ENCODE peak calls at places on chromosomes 4 and X, in seven cellular contexts. Q, R, S, W, J, A and F are unnamed samples. For H3K4me1, the result is how much of the 10 kb centered on the place peaks cover.

GRCh38 chr4:131531087-131531486 is 1618.0 kb upstream of the PCDH10 start:
- DNase-seq in Q (no peak), R (no peak), S (no peak), W (no peak), J (no peak), A (no peak), F (no peak)

GRCh38 chr4:82890602-82890912 is 396 bp downstream of the SEC31A start:
- DNase-seq in Q (no peak), R (no peak), S (no peak), W (no peak), J (no peak), A (no peak), F (no peak)

GRCh38 chrX:73767017-73767416 is 204.0 kb downstream of the CHIC1 start:
- DNase-seq in Q (no peak), R (no peak), S (no peak), W (no peak), J (no peak), A (no peak), F (no peak)

GRCh38 chrX:28135378-28136047 is 154.3 kb upstream of the DCAF8L1 start:
- DNase-seq in Q (no peak), R (peak), S (peak), W (no peak), J (no peak), A (no peak), F (no peak)

GRCh38 chr4:139515531-139515958 is 40.5 kb downstream of the SETD7 start:
- DNase-seq in Q (no peak), R (no peak), S (no peak), W (no peak), J (no peak), A (no peak), F (no peak)

GRCh38 chr4:109966891-109967481 is 54.3 kb downstream of the EGF start:
- DNase-seq in Q (no peak), R (no peak), S (no peak), W (no peak), J (no peak), A (no peak), F (no peak)

GRCh38 chrX:41180194-41180902 is 95.1 kb downstream of the USP9X start:
- DNase-seq in Q (no peak), R (peak), S (peak), W (peak), J (no peak), A (peak), F (no peak)

GRCh38 chr4:169009281-169010124 is 552 bp downstream of the CBR4 start:
- DNase-seq in Q (no peak), R (peak), S (peak), W (peak), J (peak), A (peak), F (peak)

GRCh38 chrX:41273638-41274037 is 60.3 kb upstream of the DDX3X start:
- DNase-seq in Q (no peak), R (no peak), S (no peak), W (no peak), J (no peak), A (no peak), F (no peak)

GRCh38 chrX:46961574-46962279 is 49.5 kb downstream of the JADE3 start:
- DNase-seq in Q (no peak), R (no peak), S (no peak), W (no peak), J (no peak), A (no peak), F (no peak)

GRCh38 chr4:176742211-176742610 is 50.5 kb downstream of the VEGFC start:
- DNase-seq in Q (no peak), R (no peak), S (no peak), W (no peak), J (no peak), A (no peak), F (no peak)

GRCh38 chrX:2642146-2642545 is 48.9 kb upstream of the CD99 start:
- DNase-seq in Q (no peak), R (no peak), S (no peak), W (peak), J (no peak), A (no peak), F (no peak)

GRCh38 chr4:125522992-125523391 is 208.2 kb downstream of the FAT4 start:
- DNase-seq in Q (no peak), R (no peak), S (no peak), W (peak), J (no peak), A (no peak), F (no peak)

GRCh38 chrX:108426262-108426661 is 12.0 kb downstream of the COL4A6 start:
- DNase-seq in Q (no peak), R (no peak), S (no peak), W (peak), J (no peak), A (no peak), F (no peak)

GRCh38 chr4:22496165-22496813 is 19.6 kb downstream of the ADGRA3 start:
- DNase-seq in Q (peak), R (peak), S (no peak), W (no peak), J (no peak), A (no peak), F (no peak)

GRCh38 chr4:8478801-8479744 is 38.5 kb downstream of the TRMT44 start:
- DNase-seq in Q (no peak), R (peak), S (peak), W (peak), J (no peak), A (no peak), F (no peak)

GRCh38 chr4:124432500-124432899 is 280.0 kb downstream of the ANKRD50 start:
- DNase-seq in Q (no peak), R (peak), S (peak), W (no peak), J (no peak), A (no peak), F (no peak)

GRCh38 chr4:13523591-13524503 is 20.5 kb downstream of the NKX3-2 start:
- DNase-seq in Q (no peak), R (no peak), S (no peak), W (no peak), J (no peak), A (no peak), F (no peak)

GRCh38 chrX:81957900-81958545 is 756.1 kb downstream of the SH3BGRL start:
- DNase-seq in Q (no peak), R (peak), S (no peak), W (no peak), J (no peak), A (no peak), F (no peak)

GRCh38 chrX:41085883-41086626 is 810 bp downstream of the USP9X start:
- DNase-seq in Q (no peak), R (peak), S (peak), W (peak), J (peak), A (peak), F (peak)

GRCh38 chrX:55006827-55007621 is 6.9 kb downstream of the APEX2 start:
- DNase-seq in Q (no peak), R (no peak), S (no peak), W (no peak), J (no peak), A (no peak), F (no peak)

GRCh38 chr4:76620723-76621463 is 185.9 kb downstream of the SHROOM3 start:
- DNase-seq in Q (peak), R (no peak), S (no peak), W (no peak), J (no peak), A (no peak), F (no peak)

GRCh38 chr4:185212566-185212965 is 3.2 kb downstream of the SNX25 start:
- DNase-seq in Q (no peak), R (peak), S (peak), W (no peak), J (no peak), A (no peak), F (no peak)

GRCh38 chrX:45191820-45192409 is 8.8 kb downstream of the DIPK2B start:
- DNase-seq in Q (no peak), R (no peak), S (no peak), W (no peak), J (no peak), A (no peak), F (no peak)

GRCh38 chr4:83297548-83298260 is 13.1 kb upstream of the COQ2 start:
- DNase-seq in Q (no peak), R (no peak), S (no peak), W (no peak), J (no peak), A (no peak), F (no peak)

DNA sequence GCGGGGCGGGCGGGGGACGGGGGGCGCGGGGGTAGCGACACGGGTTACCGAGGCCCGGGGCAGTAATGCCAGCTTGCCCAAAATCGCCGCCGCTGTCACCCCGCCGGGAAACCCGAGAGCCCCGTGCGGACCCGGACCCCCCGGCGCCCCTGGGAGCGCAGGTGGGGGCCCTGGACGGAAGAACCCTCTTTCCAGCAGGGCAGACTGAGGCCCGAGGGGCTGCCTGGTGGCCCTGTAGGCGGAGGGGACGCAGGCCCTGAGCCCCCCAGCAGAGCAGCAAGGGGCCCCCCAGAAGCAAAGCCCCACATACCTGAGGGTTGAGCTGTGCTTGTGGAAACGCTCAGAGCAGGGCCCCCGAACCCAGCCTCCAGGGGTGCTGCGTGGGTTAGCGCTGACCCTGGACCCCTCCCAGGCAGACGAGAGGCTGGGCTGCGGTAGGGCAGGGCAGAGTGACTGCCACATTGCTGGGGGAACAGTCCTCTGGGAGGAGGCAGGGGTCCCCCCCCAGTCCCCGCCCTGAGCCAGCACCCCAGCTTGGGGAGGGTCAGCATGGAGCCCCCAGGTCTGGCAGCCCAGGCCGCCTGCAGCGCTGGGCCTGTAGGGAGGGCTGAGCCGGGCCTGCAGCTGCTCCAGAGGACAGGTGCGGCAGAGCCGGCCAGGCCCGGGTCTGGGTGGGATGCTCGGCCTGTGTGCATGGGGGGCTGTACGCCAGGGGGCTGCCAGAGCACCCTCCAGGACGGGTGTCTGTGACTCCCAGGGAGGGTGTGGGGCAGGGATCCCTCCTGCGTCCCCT is 646 bp downstream of the DOK7 start:
- DNase-seq in Q (no peak), R (no peak), S (no peak), W (no peak), J (no peak), A (no peak), F (no peak)
- H3K4me1 ChIP-seq in Q (under half), R (under half), S (under half), W (under half), J (under half), A (under half), F (under half)

DNA sequence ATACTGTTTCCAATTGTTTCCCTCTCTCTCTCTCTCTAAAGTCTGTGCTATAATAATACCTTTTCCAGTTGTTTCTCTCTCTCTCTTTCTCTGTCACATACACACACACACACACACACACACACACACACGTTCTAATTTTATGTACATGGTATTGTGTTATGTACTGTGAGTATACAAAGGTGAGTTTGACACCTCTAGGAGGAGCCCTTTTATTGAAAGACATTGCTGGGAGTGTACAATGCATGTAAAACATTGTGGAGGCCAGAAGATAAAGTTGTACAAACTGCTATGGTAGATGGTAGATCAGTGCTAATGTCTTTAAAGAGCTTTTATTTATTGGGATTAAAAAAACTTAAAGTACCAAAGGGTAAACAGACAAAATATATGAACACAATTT is 53.6 kb downstream of the BLTP1 start:
- DNase-seq in Q (no peak), R (no peak), S (no peak), W (no peak), J (no peak), A (no peak), F (no peak)
- TF ChIP-seq CTCF in Q (no peak), R (no peak), S (no peak), W (no peak), J (no peak), A (no peak), F (no peak)

GRCh38 chr4:89110986-89111832 is at the start of gene TIGD2:
- DNase-seq in Q (peak), R (peak), S (peak), W (peak), J (peak), A (peak), F (peak)

GRCh38 chr4:89111833-89112563 is 665 bp downstream of the TIGD2 start:
- DNase-seq in Q (no peak), R (peak), S (peak), W (no peak), J (no peak), A (no peak), F (no peak)

GRCh38 chr4:89108068-89108467 is 3.3 kb upstream of the TIGD2 start:
- DNase-seq in Q (no peak), R (no peak), S (no peak), W (no peak), J (no peak), A (no peak), F (no peak)

GRCh38 chr4:89109841-89110540 is 1.3 kb upstream of the TIGD2 start:
- DNase-seq in Q (no peak), R (no peak), S (peak), W (no peak), J (no peak), A (peak), F (no peak)

DNA sequence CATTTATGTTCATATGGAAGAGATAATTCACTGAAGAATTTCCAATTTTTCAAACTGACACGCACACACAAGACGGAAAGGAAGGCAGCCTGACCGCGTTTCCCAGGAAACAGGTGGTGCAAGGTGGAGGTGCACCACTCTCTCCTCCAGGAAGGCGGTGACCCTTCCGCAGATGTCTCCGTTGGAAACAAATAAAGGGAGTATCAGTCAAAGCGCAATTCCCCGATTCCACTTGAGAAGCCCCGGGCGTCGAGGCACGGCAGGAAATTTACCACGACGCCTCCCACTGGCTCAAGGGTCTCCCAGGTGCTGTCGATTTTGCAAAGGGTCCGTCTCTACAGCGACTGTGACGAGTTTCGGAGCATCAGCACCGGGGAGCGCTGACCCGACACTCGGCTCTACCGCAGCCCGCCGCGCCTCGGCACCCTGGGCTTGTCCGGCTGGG is 770 bp upstream of the TIGD2 start:
- DNase-seq in Q (no peak), R (no peak), S (no peak), W (peak), J (no peak), A (peak), F (no peak)
- H3K27ac ChIP-seq in Q (peak), R (no peak), S (no peak), W (no peak), J (peak), A (peak), F (peak)

GRCh38 chrX:52138830-52139544 is 45.7 kb upstream of the MAGED4 start:
- DNase-seq in Q (no peak), R (no peak), S (no peak), W (no peak), J (no peak), A (no peak), F (no peak)

GRCh38 chrX:52139545-52139895 is 45.2 kb upstream of the MAGED4 start:
- DNase-seq in Q (no peak), R (no peak), S (no peak), W (no peak), J (no peak), A (no peak), F (no peak)

GRCh38 chrX:52140020-52140419 is 44.7 kb upstream of the MAGED4 start:
- DNase-seq in Q (no peak), R (no peak), S (no peak), W (no peak), J (no peak), A (no peak), F (no peak)
- H3K4me1 ChIP-seq in Q (under half), R (under half), S (under half), W (under half), J (under half), A (under half), F (under half)

GRCh38 chr4:66169341-66169740 is 499.1 kb upstream of the EPHA5 start:
- DNase-seq in Q (no peak), R (no peak), S (no peak), W (peak), J (no peak), A (no peak), F (no peak)
- TF ChIP-seq CTCF in Q (no peak), R (no peak), S (no peak), W (peak), J (no peak), A (no peak), F (no peak)

GRCh38 chr4:163540448-163540847 is 46.0 kb downstream of the TMA16 start:
- DNase-seq in Q (no peak), R (no peak), S (no peak), W (no peak), J (no peak), A (no peak), F (no peak)
- H3K27ac ChIP-seq in Q (no peak), R (peak), S (no peak), W (no peak), J (no peak), A (no peak), F (no peak)

GRCh38 chr4:40200881-40201797 is 4.3 kb downstream of the RHOH start:
- DNase-seq in Q (no peak), R (peak), S (peak), W (no peak), J (no peak), A (no peak), F (no peak)
- H3K4me1 ChIP-seq in Q (under half), R (under half), S (under half), W (under half), J (under half), A (under half), F (under half)